ENCODE peak calls at places on chromosomes 1 and 21, in four cellular contexts. One of them, this sample, is unnamed.

GRCh38 chr1:14421295-14421976 is 177.0 kb upstream of the KAZN start:
- DNase-seq in GM13976: no peak
- DNase-seq in uterus: no peak
- DNase-seq in colonic mucosa: no peak
- DNase-seq in this sample: no peak

GRCh38 chr1:238487931-238488330 is 597.2 kb upstream of the ZP4 start:
- DNase-seq in uterus: no peak
- DNase-seq in GM13976: no peak
- DNase-seq in colonic mucosa: no peak
- DNase-seq in this sample: no peak

GRCh38 chr21:45288441-45288841 is 746 bp upstream of the POFUT2 start:
- DNase-seq in GM13976: no peak
- DNase-seq in uterus: no peak
- DNase-seq in colonic mucosa: no peak
- DNase-seq in this sample: no peak

GRCh38 chr1:186564558-186564957 is 103.6 kb upstream of the PDC start:
- DNase-seq in colonic mucosa: no peak
- DNase-seq in GM13976: no peak
- DNase-seq in uterus: no peak
- DNase-seq in this sample: no peak

GRCh38 chr1:24935196-24935526 is 5.1 kb upstream of the RUNX3 start:
- DNase-seq in colonic mucosa: no peak
- DNase-seq in GM13976: no peak
- DNase-seq in uterus: no peak
- DNase-seq in this sample: no peak

GRCh38 chr1:70044832-70045231 is 160.5 kb downstream of the LRRC40 start:
- DNase-seq in uterus: no peak
- DNase-seq in GM13976: no peak
- DNase-seq in colonic mucosa: no peak
- DNase-seq in this sample: no peak

GRCh38 chr1:71242239-71242638 is 161.4 kb upstream of the ZRANB2 start:
- DNase-seq in uterus: no peak
- DNase-seq in colonic mucosa: no peak
- DNase-seq in GM13976: no peak
- DNase-seq in this sample: no peak

GRCh38 chr1:55309053-55309452 is 93.9 kb upstream of the USP24 start:
- DNase-seq in colonic mucosa: no peak
- DNase-seq in GM13976: no peak
- DNase-seq in uterus: no peak
- DNase-seq in this sample: no peak

GRCh38 chr1:32681501-32681900 is 21.1 kb downstream of the SYNC start:
- DNase-seq in colonic mucosa: no peak
- DNase-seq in GM13976: no peak
- DNase-seq in uterus: no peak
- DNase-seq in this sample: no peak

GRCh38 chr1:205639567-205639966 is 7.8 kb upstream of the ELK4 start:
- DNase-seq in uterus: no peak
- DNase-seq in colonic mucosa: no peak
- DNase-seq in GM13976: no peak
- DNase-seq in this sample: no peak

GRCh38 chr1:53132176-53132575 is 10.3 kb downstream of the SLC1A7 start:
- DNase-seq in colonic mucosa: no peak
- DNase-seq in GM13976: no peak
- DNase-seq in uterus: peak; percentile 14
- DNase-seq in this sample: no peak

GRCh38 chr1:24886241-24886640 is 43.8 kb downstream of the RUNX3 start:
- DNase-seq in GM13976: no peak
- DNase-seq in uterus: no peak
- DNase-seq in colonic mucosa: peak; percentile 22
- DNase-seq in this sample: no peak

GRCh38 chr21:32826317-32827167 is 55.0 kb upstream of the PAXBP1 start:
- DNase-seq in GM13976: peak; percentile 76
- DNase-seq in uterus: peak; percentile 31
- DNase-seq in colonic mucosa: peak; percentile 66
- DNase-seq in this sample: peak; percentile 64

GRCh38 chr1:187744665-187745064 is 915.9 kb downstream of the PLA2G4A start:
- DNase-seq in colonic mucosa: no peak
- DNase-seq in uterus: no peak
- DNase-seq in GM13976: peak; percentile 18
- DNase-seq in this sample: peak; percentile 21

GRCh38 chr21:46585191-46585953 is 19.5 kb downstream of the S100B start:
- DNase-seq in uterus: no peak
- DNase-seq in colonic mucosa: no peak
- DNase-seq in GM13976: no peak
- DNase-seq in this sample: no peak

GRCh38 chr1:161046574-161047167 is 894 bp upstream of the USF1 start:
- DNase-seq in GM13976: peak; percentile 80
- DNase-seq in colonic mucosa: no peak
- DNase-seq in uterus: no peak
- DNase-seq in this sample: peak; percentile 85

GRCh38 chr21:37877171-37877570 is 39.1 kb downstream of the KCNJ6 start:
- DNase-seq in uterus: no peak
- DNase-seq in colonic mucosa: no peak
- DNase-seq in GM13976: no peak
- DNase-seq in this sample: no peak

GRCh38 chr1:205538211-205538840 is 33.9 kb downstream of the CDK18 start:
- DNase-seq in GM13976: no peak
- DNase-seq in uterus: no peak
- DNase-seq in colonic mucosa: peak; percentile 11
- DNase-seq in this sample: no peak

GRCh38 chr1:69871412-69871811 is 303.7 kb downstream of the LRRC7 start:
- DNase-seq in uterus: no peak
- DNase-seq in colonic mucosa: no peak
- DNase-seq in GM13976: no peak
- DNase-seq in this sample: no peak

GRCh38 chr1:205962821-205963221 is 19.6 kb upstream of the SLC26A9 start:
- DNase-seq in GM13976: no peak
- DNase-seq in uterus: no peak
- DNase-seq in colonic mucosa: no peak
- DNase-seq in this sample: no peak

GRCh38 chr1:165851034-165851658 is 23.7 kb downstream of the UCK2 start:
- DNase-seq in GM13976: peak; percentile 52
- DNase-seq in uterus: no peak
- DNase-seq in colonic mucosa: no peak
- DNase-seq in this sample: peak; percentile 47

GRCh38 chr21:32452641-32453040 is 40.1 kb downstream of the EVA1C start:
- DNase-seq in uterus: no peak
- DNase-seq in colonic mucosa: no peak
- DNase-seq in GM13976: no peak
- DNase-seq in this sample: no peak

GRCh38 chr1:178330153-178330552 is 166.6 kb downstream of the CLEC20A start:
- DNase-seq in GM13976: no peak
- DNase-seq in colonic mucosa: no peak
- DNase-seq in uterus: no peak
- DNase-seq in this sample: no peak

GRCh38 chr1:247357062-247357780 is 25.6 kb upstream of the ZNF496 start:
- DNase-seq in colonic mucosa: no peak
- DNase-seq in uterus: peak; percentile 52
- DNase-seq in GM13976: no peak
- DNase-seq in this sample: peak; percentile 50

GRCh38 chr1:223683586-223684487 is 18.3 kb upstream of the CAPN8 start:
- DNase-seq in colonic mucosa: peak; percentile 76
- DNase-seq in uterus: no peak
- DNase-seq in GM13976: peak; percentile 35
- DNase-seq in this sample: peak; percentile 44

GRCh38 chr21:44917446-44918106 is 3.1 kb downstream of the ITGB2 start:
- DNase-seq in GM13976: no peak
- DNase-seq in uterus: no peak
- DNase-seq in colonic mucosa: no peak
- DNase-seq in this sample: no peak

GRCh38 chr1:41492341-41492848 is 7.9 kb upstream of the EDN2 start:
- DNase-seq in colonic mucosa: no peak
- DNase-seq in uterus: no peak
- DNase-seq in GM13976: peak; percentile 73
- DNase-seq in this sample: peak; percentile 70
- TF ChIP-seq CTCF in colonic mucosa: peak; percentile 51
- TF ChIP-seq CTCF in uterus: peak; percentile 1
- TF ChIP-seq CTCF in GM13976: peak; percentile 59
- TF ChIP-seq CTCF in this sample: peak; percentile 76

GRCh38 chr1:41583658-41584570 is 99.4 kb upstream of the EDN2 start:
- DNase-seq in GM13976: no peak
- DNase-seq in colonic mucosa: no peak
- DNase-seq in uterus: no peak
- DNase-seq in this sample: no peak
- TF ChIP-seq CTCF in GM13976: no peak
- TF ChIP-seq CTCF in colonic mucosa: no peak
- TF ChIP-seq CTCF in uterus: no peak
- TF ChIP-seq CTCF in this sample: no peak

DNA sequence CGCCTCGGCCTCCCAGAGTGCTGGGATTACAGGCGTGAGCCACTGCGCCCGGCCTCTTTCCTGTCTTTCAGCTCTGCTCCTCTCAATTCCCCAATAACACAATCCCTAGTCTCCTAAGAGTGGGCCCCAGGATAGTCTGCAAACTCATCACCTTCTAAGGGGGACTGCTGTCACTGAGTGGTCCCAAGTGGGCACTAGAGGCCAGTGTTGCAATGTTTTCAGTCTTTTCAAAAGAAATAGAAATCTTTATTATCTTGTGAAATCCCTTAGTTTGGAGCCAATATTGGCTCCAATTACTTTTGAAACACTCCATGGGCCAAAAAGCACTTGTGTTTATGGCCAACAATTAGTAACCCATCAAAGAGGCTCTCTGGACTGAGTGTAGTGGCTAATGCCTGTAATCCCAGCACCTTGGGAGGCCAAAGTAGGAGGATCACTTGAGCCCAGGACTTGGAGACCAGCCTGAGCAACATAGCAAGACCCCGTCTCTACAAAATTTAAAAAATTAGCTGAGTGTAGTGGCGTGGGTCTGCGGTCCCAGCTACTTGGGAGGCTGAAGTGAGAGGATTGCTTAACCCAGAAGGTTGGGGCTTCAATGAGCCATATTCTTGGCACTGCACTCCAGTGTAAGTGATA is 28.6 kb upstream of the ZNF697 start:
- DNase-seq in colonic mucosa: no peak
- DNase-seq in uterus: peak; percentile 47
- DNase-seq in GM13976: no peak
- DNase-seq in this sample: no peak
- TF ChIP-seq CTCF in colonic mucosa: no peak
- TF ChIP-seq CTCF in uterus: no peak
- TF ChIP-seq CTCF in GM13976: no peak
- TF ChIP-seq CTCF in this sample: no peak

GRCh38 chr1:113808450-113809195 is 3.7 kb downstream of the RSBN1 start:
- DNase-seq in uterus: no peak
- DNase-seq in colonic mucosa: no peak
- DNase-seq in GM13976: no peak
- DNase-seq in this sample: no peak
- TF ChIP-seq CTCF in uterus: no peak
- TF ChIP-seq CTCF in colonic mucosa: no peak
- TF ChIP-seq CTCF in GM13976: no peak
- TF ChIP-seq CTCF in this sample: no peak

GRCh38 chr1:196661345-196661744 is 9.5 kb downstream of the CFH start:
- DNase-seq in GM13976: no peak
- DNase-seq in uterus: no peak
- DNase-seq in colonic mucosa: no peak
- DNase-seq in this sample: no peak

GRCh38 chr1:196659471-196659870 is 7.6 kb downstream of the CFH start:
- DNase-seq in colonic mucosa: no peak
- DNase-seq in GM13976: no peak
- DNase-seq in uterus: no peak
- DNase-seq in this sample: no peak

GRCh38 chr1:196660272-196660671 is 8.4 kb downstream of the CFH start:
- DNase-seq in uterus: no peak
- DNase-seq in GM13976: no peak
- DNase-seq in colonic mucosa: no peak
- DNase-seq in this sample: no peak

GRCh38 chr1:196655494-196655893 is 3.7 kb downstream of the CFH start:
- DNase-seq in GM13976: no peak
- DNase-seq in colonic mucosa: no peak
- DNase-seq in uterus: no peak
- DNase-seq in this sample: no peak

GRCh38 chr1:196660912-196661311 is 9.1 kb downstream of the CFH start:
- DNase-seq in colonic mucosa: no peak
- DNase-seq in uterus: no peak
- DNase-seq in GM13976: peak; percentile 29
- DNase-seq in this sample: peak; percentile 21
- TF ChIP-seq CTCF in colonic mucosa: peak; percentile 26
- TF ChIP-seq CTCF in uterus: peak; percentile 59
- TF ChIP-seq CTCF in GM13976: peak; percentile 25
- TF ChIP-seq CTCF in this sample: peak; percentile 49

GRCh38 chr21:34133802-34134201 is 60.4 kb downstream of the MRPS6 start:
- DNase-seq in colonic mucosa: no peak
- DNase-seq in GM13976: no peak
- DNase-seq in uterus: no peak
- DNase-seq in this sample: no peak
- TF ChIP-seq CTCF in colonic mucosa: no peak
- TF ChIP-seq CTCF in GM13976: no peak
- TF ChIP-seq CTCF in uterus: no peak
- TF ChIP-seq CTCF in this sample: peak; percentile 18

GRCh38 chr1:65269612-65270011 is 39.7 kb upstream of the DNAJC6 start:
- DNase-seq in GM13976: no peak
- DNase-seq in uterus: no peak
- DNase-seq in colonic mucosa: no peak
- DNase-seq in this sample: no peak
- TF ChIP-seq CTCF in GM13976: no peak
- TF ChIP-seq CTCF in uterus: no peak
- TF ChIP-seq CTCF in colonic mucosa: no peak
- TF ChIP-seq CTCF in this sample: no peak

GRCh38 chr1:61285371-61285885 is 203.1 kb downstream of the NFIA start:
- DNase-seq in GM13976: no peak
- DNase-seq in uterus: no peak
- DNase-seq in colonic mucosa: no peak
- DNase-seq in this sample: no peak
- TF ChIP-seq CTCF in GM13976: no peak
- TF ChIP-seq CTCF in uterus: no peak
- TF ChIP-seq CTCF in colonic mucosa: no peak
- TF ChIP-seq CTCF in this sample: no peak

DNA sequence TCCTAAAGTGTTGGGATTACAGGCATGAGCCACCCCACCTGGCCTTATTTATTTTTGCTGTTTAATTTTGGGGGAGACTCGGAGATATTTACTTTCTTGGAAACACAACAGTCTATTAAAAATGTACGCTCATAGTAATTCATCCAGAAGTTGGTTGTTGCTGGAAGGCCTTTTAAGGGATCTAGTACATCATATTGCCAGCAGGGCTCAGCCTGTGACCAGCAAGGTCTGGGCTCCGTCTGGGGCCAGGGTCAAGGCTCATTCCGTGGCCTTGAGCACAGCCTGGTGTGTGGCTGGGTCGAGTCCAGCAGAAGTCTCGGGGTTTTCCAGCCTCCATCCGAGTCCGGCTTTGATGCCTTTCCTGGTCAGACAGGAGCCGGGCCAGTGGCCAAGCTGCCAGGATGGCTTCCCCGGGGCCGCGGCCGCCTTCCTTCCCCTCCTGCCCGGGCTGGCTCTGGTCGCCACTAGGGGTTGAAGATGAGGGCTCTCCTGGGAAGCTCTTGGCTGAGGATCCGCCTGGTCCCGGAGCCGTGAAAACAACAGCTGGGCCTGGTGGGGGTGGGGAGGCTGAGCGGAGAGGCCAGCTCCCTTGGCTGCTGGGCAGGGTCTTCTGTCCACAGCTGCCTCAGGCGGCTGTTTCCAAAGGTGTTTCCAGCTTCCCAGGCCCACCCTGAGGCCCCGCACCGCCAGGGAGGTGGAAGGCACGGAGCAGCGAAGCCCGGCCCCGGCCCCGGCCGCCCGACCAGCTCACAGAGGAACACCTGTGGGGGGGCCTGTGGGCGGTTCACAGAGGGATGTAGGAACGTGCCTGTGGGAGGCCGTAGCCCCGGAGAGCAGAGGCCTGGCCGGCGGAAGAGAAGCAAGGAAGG is 5.1 kb upstream of the VWA1 start:
- DNase-seq in GM13976: no peak
- DNase-seq in colonic mucosa: peak; percentile 60
- DNase-seq in uterus: peak; percentile 87
- DNase-seq in this sample: peak; percentile 28
- TF ChIP-seq CTCF in GM13976: no peak
- TF ChIP-seq CTCF in colonic mucosa: no peak
- TF ChIP-seq CTCF in uterus: peak; percentile 41
- TF ChIP-seq CTCF in this sample: no peak